ENCODE peak calls at places on chromosomes 13 and 19, in eight cellular contexts. N is dorsolateral prefrontal cortex; H is effector memory CD4-positive, alpha-beta T cell; U is amygdala; Z is right cardiac atrium; D is AG04449; K is CD8-positive, alpha-beta T cell; J is stimulated activated CD4-positive, alpha-beta T cell treated with anti-CD3 and anti-CD28 coated beads, Interleukin-12 subunit alpha, Interleukin-12 subunit beta, amount 100 ng/mL, for 4 hours. S is an unnamed sample.

GRCh38 chr13:20053016-20053415 is 94.5 kb downstream of the ZMYM2 start:
- DNase-seq in N (no peak), H (no peak), U (no peak), Z (peak; percentile 25), D (no peak), K (no peak), J (no peak), S (no peak)

GRCh38 chr13:112072531-112073244 is 5.7 kb downstream of the SOX1 start:
- DNase-seq in N (no peak), H (no peak), U (no peak), Z (no peak), D (no peak), K (no peak), J (no peak), S (no peak)

GRCh38 chr13:24716011-24716410 is 35.8 kb downstream of the ATP12A start:
- DNase-seq in N (no peak), H (no peak), U (no peak), Z (no peak), D (no peak), K (no peak), J (no peak), S (no peak)

GRCh38 chr13:25688524-25688923 is 316.8 kb downstream of the ATP8A2 start:
- DNase-seq in N (no peak), H (no peak), U (no peak), Z (no peak), D (no peak), K (no peak), J (no peak), S (no peak)

GRCh38 chr19:51479531-51480331 is 1.4 kb downstream of the CEACAM18 start:
- DNase-seq in N (no peak), H (no peak), U (no peak), Z (no peak), D (no peak), K (no peak), J (peak; percentile 20), S (no peak)

GRCh38 chr13:62512194-62513141 is 1096.8 kb upstream of the PCDH20 start:
- DNase-seq in N (no peak), H (no peak), U (no peak), Z (no peak), D (no peak), K (no peak), J (no peak), S (no peak)

GRCh38 chr19:13058951-13059660 is 43.6 kb downstream of the LYL1 start:
- DNase-seq in N (no peak), H (no peak), U (no peak), Z (no peak), D (no peak), K (no peak), J (no peak), S (no peak)

GRCh38 chr13:114285166-114285808 is 3.9 kb downstream of the UPF3A start:
- DNase-seq in N (no peak), H (no peak), U (no peak), Z (no peak), D (no peak), K (no peak), J (no peak), S (no peak)

GRCh38 chr13:109767023-109767422 is 19.4 kb downstream of the IRS2 start:
- DNase-seq in N (no peak), H (no peak), U (no peak), Z (no peak), D (no peak), K (no peak), J (no peak), S (no peak)

GRCh38 chr19:36257512-36257876 is 42.6 kb downstream of the ZNF146 start:
- DNase-seq in N (peak; percentile 20), H (no peak), U (no peak), Z (peak; percentile 59), D (no peak), K (no peak), J (no peak), S (no peak)

GRCh38 chr19:56837892-56838679 is 2.4 kb downstream of the PEG3 start:
- DNase-seq in N (peak; percentile 74), H (no peak), U (peak; percentile 57), Z (peak; percentile 84), D (no peak), K (no peak), J (no peak), S (no peak)

GRCh38 chr13:66468656-66469055 is 761.5 kb downstream of the PCDH9 start:
- DNase-seq in N (no peak), H (no peak), U (no peak), Z (no peak), D (no peak), K (no peak), J (no peak), S (no peak)

GRCh38 chr13:31930901-31931522 is 100.6 kb upstream of the FRY start:
- DNase-seq in N (no peak), H (no peak), U (no peak), Z (no peak), D (no peak), K (no peak), J (no peak), S (no peak)

GRCh38 chr19:54172764-54173699 is at the start of gene TMC4:
- DNase-seq in N (no peak), H (no peak), U (no peak), Z (peak; percentile 20), D (no peak), K (no peak), J (no peak), S (no peak)

GRCh38 chr13:111929036-111929616 is 137.8 kb upstream of the SOX1 start:
- DNase-seq in N (no peak), H (no peak), U (no peak), Z (no peak), D (no peak), K (no peak), J (no peak), S (no peak)

GRCh38 chr13:92677571-92677970 is 549.0 kb upstream of the GPC6 start:
- DNase-seq in N (no peak), H (no peak), U (no peak), Z (peak; percentile 31), D (no peak), K (no peak), J (no peak), S (no peak)

GRCh38 chr13:39855236-39855635 is 199.8 kb downstream of the COG6 start:
- DNase-seq in N (no peak), H (no peak), U (no peak), Z (no peak), D (no peak), K (no peak), J (no peak), S (no peak)

GRCh38 chr19:13764101-13764807 is at the start of gene MRI1:
- DNase-seq in N (peak; percentile 84), H (peak; percentile 48), U (peak; percentile 55), Z (peak; percentile 87), D (no peak), K (no peak), J (peak; percentile 69), S (peak; percentile 48)

GRCh38 chr19:48859711-48860572 is 8.5 kb downstream of the PLEKHA4 start:
- DNase-seq in N (no peak), H (no peak), U (no peak), Z (no peak), D (no peak), K (no peak), J (no peak), S (no peak)

GRCh38 chr19:52585101-52585500 is 15.0 kb downstream of the ZNF701 start:
- DNase-seq in N (no peak), H (no peak), U (no peak), Z (no peak), D (no peak), K (no peak), J (no peak), S (no peak)

GRCh38 chr13:66501187-66501586 is 728.9 kb downstream of the PCDH9 start:
- DNase-seq in N (no peak), H (no peak), U (no peak), Z (no peak), D (no peak), K (no peak), J (no peak), S (no peak)

GRCh38 chr19:13964776-13965175 is 12.5 kb downstream of the DCAF15 start:
- DNase-seq in N (no peak), H (no peak), U (no peak), Z (no peak), D (peak; percentile 9), K (no peak), J (no peak), S (no peak)

GRCh38 chr19:1270168-1270853 is 1.2 kb downstream of the CIRBP start:
- DNase-seq in N (no peak), H (no peak), U (no peak), Z (no peak), D (no peak), K (no peak), J (no peak), S (no peak)

S was measured in CD8-positive, alpha-beta memory T cell.